ENCODE peak calls at places on chromosomes 12 and 14, in five cellular contexts. O is GM03348; L is stimulated activated CD4-positive, alpha-beta T cell treated with anti-CD3 and anti-CD28 coated beads, Interleukin-12 subunit alpha, Interleukin-12 subunit beta, amount 100 ng/mL, for 4 hours; T is DMS 273 treated with DMSO at 0.1 percent for 48 hours; X is iris pigment epithelial cell. K is an unnamed sample.

GRCh38 chr14:34324363-34324795 is 137.7 kb downstream of the SPTSSA start:
- DNase-seq in O (peak; percentile 53), L (no peak), T (no peak), X (peak; percentile 23), K (peak; percentile 1)

GRCh38 chr12:2387051-2387834 is 334.5 kb downstream of the CACNA1C start:
- DNase-seq in O (no peak), L (no peak), T (no peak), X (peak; percentile 10), K (no peak)

GRCh38 chr14:31944256-31945073 is 132.6 kb upstream of the ARHGAP5 start:
- DNase-seq in O (no peak), L (no peak), T (peak; percentile 89), X (no peak), K (no peak)

GRCh38 chr14:99327050-99327449 is 55.1 kb upstream of the BCL11B start:
- DNase-seq in O (no peak), L (no peak), T (no peak), X (no peak), K (no peak)

GRCh38 chr12:90653051-90653450 is 301.9 kb downstream of the CCER1 start:
- DNase-seq in O (peak; percentile 6), L (no peak), T (no peak), X (peak; percentile 4), K (no peak)

GRCh38 chr14:20327005-20327869 is 5.8 kb downstream of the CCNB1IP1 start:
- DNase-seq in O (peak; percentile 59), L (no peak), T (peak; percentile 32), X (peak; percentile 63), K (no peak)

GRCh38 chr12:108648371-108648770 is 14.7 kb upstream of the SELPLG start:
- DNase-seq in O (no peak), L (no peak), T (no peak), X (no peak), K (no peak)

GRCh38 chr14:102360388-102360787 is 2.3 kb downstream of the CINP start:
- DNase-seq in O (no peak), L (no peak), T (no peak), X (no peak), K (no peak)

GRCh38 chr14:61262082-61262481 is 19.1 kb downstream of the TMEM30B start:
- DNase-seq in O (no peak), L (no peak), T (no peak), X (no peak), K (no peak)

GRCh38 chr12:95532851-95533250 is 18.4 kb downstream of the USP44 start:
- DNase-seq in O (peak; percentile 42), L (no peak), T (no peak), X (peak; percentile 67), K (no peak)

GRCh38 chr12:2286461-2287131 is 233.8 kb downstream of the CACNA1C start:
- DNase-seq in O (peak; percentile 79), L (no peak), T (no peak), X (no peak), K (no peak)

GRCh38 chr14:90658541-90658967 is 157.7 kb downstream of the TTC7B start:
- DNase-seq in O (peak; percentile 57), L (no peak), T (no peak), X (peak; percentile 71), K (no peak)

GRCh38 chr14:103121846-103122577 is 1.2 kb upstream of the TNFAIP2 start:
- DNase-seq in O (peak; percentile 69), L (no peak), T (no peak), X (no peak), K (no peak)

GRCh38 chr14:54221432-54221803 is 175.4 kb upstream of the CDKN3 start:
- DNase-seq in O (no peak), L (no peak), T (no peak), X (no peak), K (no peak)

GRCh38 chr12:9043766-9044165 is 54.4 kb downstream of the KLRG1 start:
- DNase-seq in O (no peak), L (no peak), T (peak; percentile 20), X (no peak), K (no peak)

GRCh38 chr14:98010791-98011190 is 1213.6 kb downstream of the VRK1 start:
- DNase-seq in O (no peak), L (no peak), T (no peak), X (no peak), K (no peak)

GRCh38 chr12:91743727-91744126 is 401.9 kb downstream of the BTG1 start:
- DNase-seq in O (no peak), L (no peak), T (no peak), X (no peak), K (no peak)

GRCh38 chr12:121803861-121804416 is at the start of gene SETD1B:
- DNase-seq in O (peak; percentile 58), L (peak; percentile 58), T (no peak), X (peak; percentile 68), K (peak; percentile 37)

GRCh38 chr12:63319386-63319785 is 168.4 kb upstream of the AVPR1A start:
- DNase-seq in O (no peak), L (no peak), T (no peak), X (peak; percentile 23), K (no peak)

K was measured in substantia nigra.